ENCODE peak calls at places on chromosomes 1 and 21, in five cellular contexts. One of them, this sample, is unnamed.
A peak's percentile ranks its signal among the peaks of the same experiment; 100 is the strongest.

GRCh38 chr1:44641126-44642102 is 32.9 kb downstream of the TMEM53 start:
- DNase-seq in heart left ventricle: no peak
- DNase-seq in Peyer's patch: no peak
- DNase-seq in esophagus squamous epithelium: no peak
- DNase-seq in A549: no peak
- DNase-seq in this sample: no peak

GRCh38 chr1:248196965-248197364 is at the start of gene OR2M3:
- DNase-seq in heart left ventricle: no peak
- DNase-seq in Peyer's patch: no peak
- DNase-seq in esophagus squamous epithelium: no peak
- DNase-seq in A549: no peak
- DNase-seq in this sample: no peak

GRCh38 chr1:206590025-206590834 is 22.0 kb downstream of the EIF2D start:
- DNase-seq in heart left ventricle: no peak
- DNase-seq in Peyer's patch: no peak
- DNase-seq in esophagus squamous epithelium: no peak
- DNase-seq in A549: no peak
- DNase-seq in this sample: peak; percentile 76

GRCh38 chr1:69497847-69498246 is 69.9 kb upstream of the LRRC7 start:
- DNase-seq in heart left ventricle: no peak
- DNase-seq in Peyer's patch: no peak
- DNase-seq in esophagus squamous epithelium: no peak
- DNase-seq in A549: no peak
- DNase-seq in this sample: no peak

GRCh38 chr1:152224093-152224492 is at the start of gene HRNR:
- DNase-seq in heart left ventricle: no peak
- DNase-seq in Peyer's patch: no peak
- DNase-seq in esophagus squamous epithelium: no peak
- DNase-seq in A549: no peak
- DNase-seq in this sample: no peak

GRCh38 chr1:78561856-78562255 is 58.4 kb upstream of the IFI44L start:
- DNase-seq in heart left ventricle: no peak
- DNase-seq in Peyer's patch: no peak
- DNase-seq in esophagus squamous epithelium: no peak
- DNase-seq in A549: no peak
- DNase-seq in this sample: no peak

GRCh38 chr1:46533179-46533864 is 18.1 kb downstream of the KNCN start:
- DNase-seq in heart left ventricle: peak; percentile 58
- DNase-seq in Peyer's patch: peak; percentile 59
- DNase-seq in esophagus squamous epithelium: no peak
- DNase-seq in A549: no peak
- DNase-seq in this sample: no peak

GRCh38 chr1:53026254-53026653 is 35.8 kb upstream of the PODN start:
- DNase-seq in heart left ventricle: no peak
- DNase-seq in Peyer's patch: no peak
- DNase-seq in esophagus squamous epithelium: no peak
- DNase-seq in A549: no peak
- DNase-seq in this sample: no peak

GRCh38 chr1:203306970-203307541 is 1.7 kb downstream of the BTG2 start:
- DNase-seq in heart left ventricle: peak; percentile 51
- DNase-seq in Peyer's patch: peak; percentile 62
- DNase-seq in esophagus squamous epithelium: no peak
- DNase-seq in A549: no peak
- DNase-seq in this sample: no peak

GRCh38 chr21:34771512-34772028 is 102.8 kb downstream of the CLIC6 start:
- DNase-seq in heart left ventricle: no peak
- DNase-seq in Peyer's patch: no peak
- DNase-seq in esophagus squamous epithelium: no peak
- DNase-seq in A549: peak; percentile 57
- DNase-seq in this sample: no peak

GRCh38 chr1:200373811-200374231 is 36.0 kb downstream of the ZNF281 start:
- DNase-seq in heart left ventricle: no peak
- DNase-seq in Peyer's patch: no peak
- DNase-seq in esophagus squamous epithelium: no peak
- DNase-seq in A549: no peak
- DNase-seq in this sample: no peak

GRCh38 chr1:12595839-12596821 is 21.9 kb downstream of the DHRS3 start:
- DNase-seq in heart left ventricle: peak; percentile 95
- DNase-seq in Peyer's patch: peak; percentile 85
- DNase-seq in esophagus squamous epithelium: no peak
- DNase-seq in A549: peak; percentile 98
- DNase-seq in this sample: peak; percentile 82

GRCh38 chr21:26806734-26807372 is 38.4 kb downstream of the ADAMTS1 start:
- DNase-seq in heart left ventricle: no peak
- DNase-seq in Peyer's patch: no peak
- DNase-seq in esophagus squamous epithelium: no peak
- DNase-seq in A549: no peak
- DNase-seq in this sample: peak; percentile 29

GRCh38 chr1:82388679-82389078 is 587.9 kb downstream of the ADGRL2 start:
- DNase-seq in heart left ventricle: no peak
- DNase-seq in Peyer's patch: no peak
- DNase-seq in esophagus squamous epithelium: no peak
- DNase-seq in A549: no peak
- DNase-seq in this sample: no peak

GRCh38 chr21:27462786-27463185 is 495.9 kb upstream of the ADAMTS5 start:
- DNase-seq in heart left ventricle: no peak
- DNase-seq in Peyer's patch: no peak
- DNase-seq in esophagus squamous epithelium: no peak
- DNase-seq in A549: no peak
- DNase-seq in this sample: no peak

GRCh38 chr1:110067429-110067956 is 3.0 kb downstream of the ALX3 start:
- DNase-seq in heart left ventricle: no peak
- DNase-seq in Peyer's patch: no peak
- DNase-seq in esophagus squamous epithelium: no peak
- DNase-seq in A549: no peak
- DNase-seq in this sample: no peak

GRCh38 chr1:234969630-234970370 is 158.8 kb downstream of the TOMM20 start:
- DNase-seq in heart left ventricle: peak; percentile 86
- DNase-seq in Peyer's patch: peak; percentile 73
- DNase-seq in esophagus squamous epithelium: no peak
- DNase-seq in A549: no peak
- DNase-seq in this sample: peak; percentile 33

GRCh38 chr1:18960409-18960808 is 3.9 kb upstream of the IFFO2 start:
- DNase-seq in heart left ventricle: no peak
- DNase-seq in Peyer's patch: peak; percentile 2
- DNase-seq in esophagus squamous epithelium: no peak
- DNase-seq in A549: no peak
- DNase-seq in this sample: no peak

GRCh38 chr1:231420959-231421615 is 1.0 kb downstream of the EGLN1 start:
- DNase-seq in heart left ventricle: peak; percentile 59
- DNase-seq in Peyer's patch: peak; percentile 79
- DNase-seq in esophagus squamous epithelium: peak; percentile 7
- DNase-seq in A549: peak; percentile 52
- DNase-seq in this sample: no peak

GRCh38 chr1:119112791-119113190 is 27.7 kb downstream of the WARS2 start:
- DNase-seq in heart left ventricle: no peak
- DNase-seq in Peyer's patch: no peak
- DNase-seq in esophagus squamous epithelium: no peak
- DNase-seq in A549: no peak
- DNase-seq in this sample: no peak

GRCh38 chr1:26327956-26328362 is 10.2 kb downstream of the CD52 start:
- DNase-seq in heart left ventricle: no peak
- DNase-seq in Peyer's patch: no peak
- DNase-seq in esophagus squamous epithelium: no peak
- DNase-seq in A549: no peak
- DNase-seq in this sample: no peak

GRCh38 chr1:23478896-23479790 is 4.8 kb downstream of the ASAP3 start:
- DNase-seq in heart left ventricle: peak; percentile 88
- DNase-seq in Peyer's patch: peak; percentile 56
- DNase-seq in esophagus squamous epithelium: no peak
- DNase-seq in A549: peak; percentile 50
- DNase-seq in this sample: peak; percentile 36
- TF ChIP-seq POLR2A in heart left ventricle: peak; percentile 49
- TF ChIP-seq POLR2A in Peyer's patch: no peak
- TF ChIP-seq POLR2A in esophagus squamous epithelium: no peak
- TF ChIP-seq POLR2A in A549: no peak
- TF ChIP-seq POLR2A in this sample: no peak

GRCh38 chr1:31414692-31415370 is 1.8 kb downstream of the SERINC2 start:
- DNase-seq in heart left ventricle: no peak
- DNase-seq in Peyer's patch: no peak
- DNase-seq in esophagus squamous epithelium: no peak
- DNase-seq in A549: no peak
- DNase-seq in this sample: no peak

GRCh38 chr1:31413405-31414005 is 492 bp downstream of the SERINC2 start:
- DNase-seq in heart left ventricle: peak; percentile 87
- DNase-seq in Peyer's patch: peak; percentile 93
- DNase-seq in esophagus squamous epithelium: no peak
- DNase-seq in A549: peak; percentile 48
- DNase-seq in this sample: no peak

GRCh38 chr1:31412205-31412604 is 808 bp upstream of the SERINC2 start:
- DNase-seq in heart left ventricle: no peak
- DNase-seq in Peyer's patch: no peak
- DNase-seq in esophagus squamous epithelium: no peak
- DNase-seq in A549: no peak
- DNase-seq in this sample: no peak

GRCh38 chr1:31410871-31411270 is 2.1 kb upstream of the SERINC2 start:
- DNase-seq in heart left ventricle: no peak
- DNase-seq in Peyer's patch: no peak
- DNase-seq in esophagus squamous epithelium: no peak
- DNase-seq in A549: no peak
- DNase-seq in this sample: no peak

GRCh38 chr1:31412732-31413404 is at the start of gene SERINC2:
- DNase-seq in heart left ventricle: no peak
- DNase-seq in Peyer's patch: peak; percentile 79
- DNase-seq in esophagus squamous epithelium: no peak
- DNase-seq in A549: no peak
- DNase-seq in this sample: peak; percentile 58
- TF ChIP-seq POLR2A in heart left ventricle: no peak
- TF ChIP-seq POLR2A in Peyer's patch: peak; percentile 72
- TF ChIP-seq POLR2A in esophagus squamous epithelium: no peak
- TF ChIP-seq POLR2A in A549: peak; percentile 34
- TF ChIP-seq POLR2A in this sample: peak; percentile 38

DNA sequence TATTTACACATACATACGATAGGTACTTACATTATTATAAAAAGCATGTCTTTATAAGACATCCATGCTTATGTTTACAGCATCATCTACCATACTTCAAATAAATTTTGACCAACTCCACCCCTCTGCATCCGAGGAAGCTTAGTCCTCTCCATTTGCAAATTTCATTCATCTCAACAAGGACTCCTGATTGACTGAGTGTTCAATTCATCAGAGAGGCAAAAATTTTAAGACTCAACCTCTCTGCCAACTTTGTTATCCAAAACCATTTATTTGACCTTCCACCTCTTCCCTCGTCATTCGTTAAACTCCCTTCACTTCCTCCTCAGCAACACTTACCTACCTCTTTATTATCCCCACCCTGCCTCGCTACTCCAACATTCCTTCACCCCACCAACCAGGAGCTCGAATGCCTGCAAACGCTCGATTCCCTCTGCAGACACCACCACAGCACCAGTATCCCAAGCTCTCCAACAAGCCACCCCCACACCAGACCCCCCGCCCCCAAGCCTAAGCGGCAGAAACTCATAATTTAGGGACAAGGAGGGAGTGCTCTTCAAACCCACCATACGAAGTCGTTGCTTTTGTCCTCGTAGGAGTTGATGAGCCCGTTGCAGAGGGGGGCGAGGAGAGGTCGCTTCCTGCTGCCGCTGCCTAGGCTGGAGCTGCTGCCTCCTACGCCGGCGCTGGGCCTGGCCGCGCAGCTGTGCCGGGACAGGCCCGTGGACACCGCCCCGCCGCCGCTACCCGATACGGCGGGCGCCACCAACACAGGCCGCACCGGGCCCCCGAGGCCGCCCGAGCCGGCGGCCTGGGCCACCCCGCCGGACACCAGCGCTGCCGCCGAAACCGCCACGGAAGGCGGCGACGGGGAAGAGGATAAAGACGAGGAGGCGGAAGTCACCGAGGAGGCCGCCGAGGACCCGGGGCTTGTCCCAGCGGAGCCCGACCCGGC is 803 bp downstream of the COP1 start:
- DNase-seq in heart left ventricle: peak; percentile 55
- DNase-seq in Peyer's patch: peak; percentile 78
- DNase-seq in esophagus squamous epithelium: no peak
- DNase-seq in A549: peak; percentile 52
- DNase-seq in this sample: peak; percentile 22
- TF ChIP-seq POLR2A in heart left ventricle: no peak
- TF ChIP-seq POLR2A in Peyer's patch: peak; percentile 21
- TF ChIP-seq POLR2A in esophagus squamous epithelium: no peak
- TF ChIP-seq POLR2A in A549: no peak
- TF ChIP-seq POLR2A in this sample: peak; percentile 29

GRCh38 chr1:63668298-63668697 is 75.1 kb downstream of the PGM1 start:
- DNase-seq in heart left ventricle: no peak
- DNase-seq in Peyer's patch: no peak
- DNase-seq in esophagus squamous epithelium: no peak
- DNase-seq in A549: no peak
- DNase-seq in this sample: no peak

GRCh38 chr1:63665824-63666223 is 72.6 kb downstream of the PGM1 start:
- DNase-seq in heart left ventricle: no peak
- DNase-seq in Peyer's patch: no peak
- DNase-seq in esophagus squamous epithelium: no peak
- DNase-seq in A549: no peak
- DNase-seq in this sample: no peak

GRCh38 chr1:63670164-63670563 is 77.0 kb downstream of the PGM1 start:
- DNase-seq in heart left ventricle: no peak
- DNase-seq in Peyer's patch: no peak
- DNase-seq in esophagus squamous epithelium: no peak
- DNase-seq in A549: no peak
- DNase-seq in this sample: no peak

GRCh38 chr1:63671514-63671913 is 78.3 kb downstream of the PGM1 start:
- DNase-seq in heart left ventricle: no peak
- DNase-seq in Peyer's patch: no peak
- DNase-seq in esophagus squamous epithelium: no peak
- DNase-seq in A549: no peak
- DNase-seq in this sample: no peak

GRCh38 chr1:63669151-63669961 is 76.1 kb downstream of the PGM1 start:
- DNase-seq in heart left ventricle: no peak
- DNase-seq in Peyer's patch: no peak
- DNase-seq in esophagus squamous epithelium: no peak
- DNase-seq in A549: no peak
- DNase-seq in this sample: no peak
- TF ChIP-seq POLR2A in heart left ventricle: no peak
- TF ChIP-seq POLR2A in Peyer's patch: no peak
- TF ChIP-seq POLR2A in esophagus squamous epithelium: no peak
- TF ChIP-seq POLR2A in A549: no peak
- TF ChIP-seq POLR2A in this sample: no peak

DNA sequence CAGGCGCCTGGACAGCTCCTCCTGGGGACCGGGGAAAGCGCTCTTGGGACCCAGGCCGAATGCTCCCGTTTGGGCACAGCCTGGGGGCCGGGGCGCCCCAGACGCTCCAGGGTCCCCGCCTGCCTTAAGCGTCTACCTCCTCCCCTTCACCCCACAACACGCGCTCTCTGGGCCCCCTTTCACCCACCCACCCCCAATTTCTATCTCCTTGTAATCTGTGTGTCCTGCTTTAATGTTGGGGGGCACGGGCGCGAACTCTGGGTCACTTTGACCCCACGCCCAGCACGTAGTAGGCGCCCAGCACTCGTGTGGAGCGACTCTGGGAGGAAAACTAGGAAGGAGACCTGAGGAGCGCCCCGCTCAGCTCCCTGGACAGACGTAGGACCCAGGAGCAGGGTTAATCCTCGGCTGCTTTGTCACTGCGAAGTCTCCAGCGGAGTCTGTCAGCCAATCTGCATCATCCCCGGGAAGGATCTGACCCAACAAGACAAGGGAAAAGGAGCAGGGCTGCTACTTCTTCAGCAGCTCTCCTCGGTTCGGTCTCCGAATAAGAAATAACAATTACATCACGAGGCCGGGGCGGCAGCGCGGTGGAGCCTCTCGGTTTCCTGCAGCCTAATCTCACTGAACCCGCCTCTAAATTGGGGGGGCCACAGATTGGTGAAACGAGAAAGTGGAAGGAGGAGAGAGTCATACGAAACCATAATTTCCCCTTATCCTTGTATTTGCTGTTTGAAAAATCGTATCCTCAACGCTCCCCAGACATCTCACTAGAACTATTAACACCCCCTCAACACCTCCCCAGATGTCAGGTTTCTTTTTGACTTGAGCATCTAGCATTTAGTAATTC is 806 bp upstream of the NRIP1 start:
- DNase-seq in heart left ventricle: peak; percentile 88
- DNase-seq in Peyer's patch: peak; percentile 80
- DNase-seq in esophagus squamous epithelium: peak; percentile 21
- DNase-seq in A549: peak; percentile 76
- DNase-seq in this sample: peak; percentile 66
- TF ChIP-seq POLR2A in heart left ventricle: peak; percentile 53
- TF ChIP-seq POLR2A in Peyer's patch: peak; percentile 47
- TF ChIP-seq POLR2A in esophagus squamous epithelium: no peak
- TF ChIP-seq POLR2A in A549: peak; percentile 28
- TF ChIP-seq POLR2A in this sample: peak; percentile 11

This sample was measured in H54.